ENCODE peak calls at places on chromosomes 16 and 17, in ten cellular contexts. One of them, this sample, is unnamed.

GRCh38 chr16:23863511-23864422 is 28.0 kb downstream of the PRKCB start:
- DNase-seq in CD4-positive, alpha-beta T cell: no peak
- DNase-seq in dorsolateral prefrontal cortex: no peak
- DNase-seq in heart right ventricle: no peak
- DNase-seq in astrocyte of the spinal cord: no peak
- DNase-seq in brain microvascular endothelial cell: no peak
- DNase-seq in progenitor cell of endocrine pancreas: no peak
- DNase-seq in transverse colon: peak
- DNase-seq in ascending aorta: no peak
- DNase-seq in cardiac muscle cell: no peak
- DNase-seq in this sample: peak

GRCh38 chr17:61454932-61455753 is 2.9 kb downstream of the TBX4 start:
- DNase-seq in CD4-positive, alpha-beta T cell: no peak
- DNase-seq in dorsolateral prefrontal cortex: no peak
- DNase-seq in heart right ventricle: no peak
- DNase-seq in astrocyte of the spinal cord: no peak
- DNase-seq in brain microvascular endothelial cell: no peak
- DNase-seq in progenitor cell of endocrine pancreas: no peak
- DNase-seq in transverse colon: no peak
- DNase-seq in ascending aorta: no peak
- DNase-seq in cardiac muscle cell: no peak
- DNase-seq in this sample: no peak

GRCh38 chr16:57988929-57989328 is 11.5 kb downstream of the ZNF319 start:
- DNase-seq in CD4-positive, alpha-beta T cell: no peak
- DNase-seq in dorsolateral prefrontal cortex: no peak
- DNase-seq in heart right ventricle: peak
- DNase-seq in astrocyte of the spinal cord: no peak
- DNase-seq in brain microvascular endothelial cell: no peak
- DNase-seq in progenitor cell of endocrine pancreas: no peak
- DNase-seq in transverse colon: no peak
- DNase-seq in ascending aorta: no peak
- DNase-seq in cardiac muscle cell: no peak
- DNase-seq in this sample: no peak

GRCh38 chr16:35296962-35297653 is 1837.7 kb downstream of the TP53TG3F start:
- DNase-seq in CD4-positive, alpha-beta T cell: no peak
- DNase-seq in dorsolateral prefrontal cortex: no peak
- DNase-seq in heart right ventricle: no peak
- DNase-seq in astrocyte of the spinal cord: no peak
- DNase-seq in brain microvascular endothelial cell: no peak
- DNase-seq in progenitor cell of endocrine pancreas: no peak
- DNase-seq in transverse colon: no peak
- DNase-seq in ascending aorta: no peak
- DNase-seq in cardiac muscle cell: no peak
- DNase-seq in this sample: no peak

GRCh38 chr16:64711026-64711425 is 410.8 kb downstream of the CDH11 start:
- DNase-seq in CD4-positive, alpha-beta T cell: no peak
- DNase-seq in dorsolateral prefrontal cortex: no peak
- DNase-seq in heart right ventricle: no peak
- DNase-seq in astrocyte of the spinal cord: peak
- DNase-seq in brain microvascular endothelial cell: peak
- DNase-seq in progenitor cell of endocrine pancreas: no peak
- DNase-seq in transverse colon: no peak
- DNase-seq in ascending aorta: no peak
- DNase-seq in cardiac muscle cell: peak
- DNase-seq in this sample: no peak

GRCh38 chr16:71214771-71215381 is 15.6 kb downstream of the HYDIN start:
- DNase-seq in CD4-positive, alpha-beta T cell: no peak
- DNase-seq in dorsolateral prefrontal cortex: no peak
- DNase-seq in heart right ventricle: no peak
- DNase-seq in astrocyte of the spinal cord: no peak
- DNase-seq in brain microvascular endothelial cell: no peak
- DNase-seq in progenitor cell of endocrine pancreas: no peak
- DNase-seq in transverse colon: no peak
- DNase-seq in ascending aorta: no peak
- DNase-seq in cardiac muscle cell: peak
- DNase-seq in this sample: no peak

GRCh38 chr16:84979516-84979915 is 31.8 kb downstream of the ZDHHC7 start:
- DNase-seq in CD4-positive, alpha-beta T cell: no peak
- DNase-seq in dorsolateral prefrontal cortex: no peak
- DNase-seq in heart right ventricle: no peak
- DNase-seq in astrocyte of the spinal cord: no peak
- DNase-seq in brain microvascular endothelial cell: no peak
- DNase-seq in progenitor cell of endocrine pancreas: no peak
- DNase-seq in transverse colon: no peak
- DNase-seq in ascending aorta: no peak
- DNase-seq in cardiac muscle cell: no peak
- DNase-seq in this sample: no peak

GRCh38 chr16:725041-725376 is 1.2 kb downstream of the CCDC78 start:
- DNase-seq in CD4-positive, alpha-beta T cell: no peak
- DNase-seq in dorsolateral prefrontal cortex: no peak
- DNase-seq in heart right ventricle: no peak
- DNase-seq in astrocyte of the spinal cord: no peak
- DNase-seq in brain microvascular endothelial cell: no peak
- DNase-seq in progenitor cell of endocrine pancreas: no peak
- DNase-seq in transverse colon: no peak
- DNase-seq in ascending aorta: no peak
- DNase-seq in cardiac muscle cell: no peak
- DNase-seq in this sample: no peak

DNA sequence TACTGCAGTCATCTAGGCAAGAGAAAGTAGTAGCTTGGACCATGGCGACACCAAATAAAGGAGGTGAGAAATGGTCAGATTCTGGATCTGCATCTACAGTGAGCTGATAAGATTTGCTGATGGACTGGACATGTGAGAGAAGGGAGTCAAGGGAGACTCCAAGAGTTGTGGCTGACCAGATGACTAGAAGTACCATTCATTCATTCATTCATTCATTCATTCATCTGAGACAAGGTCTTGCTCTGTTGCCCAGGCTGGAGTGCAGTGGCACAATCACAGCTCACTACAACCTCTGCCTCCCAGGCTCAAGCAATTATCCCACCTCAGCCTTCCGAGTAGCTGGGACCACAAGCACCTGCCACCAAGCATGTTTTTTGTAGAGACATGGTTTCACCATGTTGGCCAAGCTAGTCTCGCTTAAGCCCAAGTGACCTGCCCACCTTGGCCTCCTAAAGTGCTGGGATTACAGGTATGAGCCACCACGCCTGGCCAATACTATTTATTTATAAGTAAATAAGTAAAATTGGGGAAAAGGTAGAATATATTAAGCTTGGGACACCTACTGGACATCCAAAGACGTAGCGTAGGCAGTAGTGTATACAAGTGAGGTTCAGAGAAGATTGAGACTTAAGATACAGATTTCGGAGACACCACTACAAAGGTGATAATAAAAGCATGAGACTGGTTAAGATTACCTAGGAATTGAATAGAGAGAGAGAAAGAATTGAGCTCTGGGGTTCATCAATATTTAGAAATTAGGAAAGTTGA is 15.7 kb upstream of the RNF43 start:
- DNase-seq in CD4-positive, alpha-beta T cell: no peak
- DNase-seq in dorsolateral prefrontal cortex: no peak
- DNase-seq in heart right ventricle: no peak
- DNase-seq in astrocyte of the spinal cord: no peak
- DNase-seq in brain microvascular endothelial cell: no peak
- DNase-seq in progenitor cell of endocrine pancreas: no peak
- DNase-seq in transverse colon: no peak
- DNase-seq in ascending aorta: no peak
- DNase-seq in cardiac muscle cell: no peak
- DNase-seq in this sample: no peak
- TF ChIP-seq CTCF in CD4-positive, alpha-beta T cell: no peak
- TF ChIP-seq CTCF in dorsolateral prefrontal cortex: no peak
- TF ChIP-seq CTCF in heart right ventricle: no peak
- TF ChIP-seq CTCF in astrocyte of the spinal cord: peak
- TF ChIP-seq CTCF in brain microvascular endothelial cell: peak
- TF ChIP-seq CTCF in progenitor cell of endocrine pancreas: no peak
- TF ChIP-seq CTCF in transverse colon: no peak
- TF ChIP-seq CTCF in ascending aorta: no peak
- TF ChIP-seq CTCF in cardiac muscle cell: peak
- TF ChIP-seq CTCF in this sample: no peak

GRCh38 chr17:28682655-28683054 is 20.6 kb downstream of the SUPT6H start:
- DNase-seq in CD4-positive, alpha-beta T cell: no peak
- DNase-seq in dorsolateral prefrontal cortex: no peak
- DNase-seq in heart right ventricle: no peak
- DNase-seq in astrocyte of the spinal cord: no peak
- DNase-seq in brain microvascular endothelial cell: no peak
- DNase-seq in progenitor cell of endocrine pancreas: no peak
- DNase-seq in transverse colon: no peak
- DNase-seq in ascending aorta: no peak
- DNase-seq in cardiac muscle cell: no peak
- DNase-seq in this sample: no peak

GRCh38 chr17:28685366-28685765 is 23.4 kb downstream of the SUPT6H start:
- DNase-seq in CD4-positive, alpha-beta T cell: no peak
- DNase-seq in dorsolateral prefrontal cortex: no peak
- DNase-seq in heart right ventricle: no peak
- DNase-seq in astrocyte of the spinal cord: no peak
- DNase-seq in brain microvascular endothelial cell: no peak
- DNase-seq in progenitor cell of endocrine pancreas: no peak
- DNase-seq in transverse colon: no peak
- DNase-seq in ascending aorta: no peak
- DNase-seq in cardiac muscle cell: no peak
- DNase-seq in this sample: no peak

GRCh38 chr17:28686296-28686695 is 24.3 kb downstream of the SUPT6H start:
- DNase-seq in CD4-positive, alpha-beta T cell: no peak
- DNase-seq in dorsolateral prefrontal cortex: no peak
- DNase-seq in heart right ventricle: no peak
- DNase-seq in astrocyte of the spinal cord: no peak
- DNase-seq in brain microvascular endothelial cell: no peak
- DNase-seq in progenitor cell of endocrine pancreas: no peak
- DNase-seq in transverse colon: no peak
- DNase-seq in ascending aorta: no peak
- DNase-seq in cardiac muscle cell: no peak
- DNase-seq in this sample: no peak

GRCh38 chr17:28688481-28688880 is 23.2 kb downstream of the PROCA1 start:
- DNase-seq in CD4-positive, alpha-beta T cell: no peak
- DNase-seq in dorsolateral prefrontal cortex: no peak
- DNase-seq in heart right ventricle: no peak
- DNase-seq in astrocyte of the spinal cord: no peak
- DNase-seq in brain microvascular endothelial cell: no peak
- DNase-seq in progenitor cell of endocrine pancreas: no peak
- DNase-seq in transverse colon: no peak
- DNase-seq in ascending aorta: no peak
- DNase-seq in cardiac muscle cell: no peak
- DNase-seq in this sample: no peak

GRCh38 chr17:28684963-28685362 is 23.0 kb downstream of the SUPT6H start:
- DNase-seq in CD4-positive, alpha-beta T cell: no peak
- DNase-seq in dorsolateral prefrontal cortex: peak
- DNase-seq in heart right ventricle: no peak
- DNase-seq in astrocyte of the spinal cord: no peak
- DNase-seq in brain microvascular endothelial cell: peak
- DNase-seq in progenitor cell of endocrine pancreas: no peak
- DNase-seq in transverse colon: peak
- DNase-seq in ascending aorta: no peak
- DNase-seq in cardiac muscle cell: peak
- DNase-seq in this sample: no peak
- TF ChIP-seq CTCF in CD4-positive, alpha-beta T cell: no peak
- TF ChIP-seq CTCF in dorsolateral prefrontal cortex: peak
- TF ChIP-seq CTCF in heart right ventricle: no peak
- TF ChIP-seq CTCF in astrocyte of the spinal cord: peak
- TF ChIP-seq CTCF in brain microvascular endothelial cell: peak
- TF ChIP-seq CTCF in progenitor cell of endocrine pancreas: no peak
- TF ChIP-seq CTCF in transverse colon: peak
- TF ChIP-seq CTCF in ascending aorta: no peak
- TF ChIP-seq CTCF in cardiac muscle cell: no peak
- TF ChIP-seq CTCF in this sample: no peak

GRCh38 chr16:74468807-74469511 is 47.7 kb upstream of the CLEC18B start:
- DNase-seq in CD4-positive, alpha-beta T cell: no peak
- DNase-seq in dorsolateral prefrontal cortex: no peak
- DNase-seq in heart right ventricle: no peak
- DNase-seq in astrocyte of the spinal cord: no peak
- DNase-seq in brain microvascular endothelial cell: no peak
- DNase-seq in progenitor cell of endocrine pancreas: no peak
- DNase-seq in transverse colon: no peak
- DNase-seq in ascending aorta: no peak
- DNase-seq in cardiac muscle cell: no peak
- DNase-seq in this sample: no peak

GRCh38 chr16:74466872-74467271 is 45.6 kb upstream of the CLEC18B start:
- DNase-seq in CD4-positive, alpha-beta T cell: no peak
- DNase-seq in dorsolateral prefrontal cortex: no peak
- DNase-seq in heart right ventricle: no peak
- DNase-seq in astrocyte of the spinal cord: no peak
- DNase-seq in brain microvascular endothelial cell: no peak
- DNase-seq in progenitor cell of endocrine pancreas: no peak
- DNase-seq in transverse colon: no peak
- DNase-seq in ascending aorta: no peak
- DNase-seq in cardiac muscle cell: no peak
- DNase-seq in this sample: no peak

GRCh38 chr16:74465851-74466685 is 44.8 kb upstream of the CLEC18B start:
- DNase-seq in CD4-positive, alpha-beta T cell: no peak
- DNase-seq in dorsolateral prefrontal cortex: no peak
- DNase-seq in heart right ventricle: no peak
- DNase-seq in astrocyte of the spinal cord: no peak
- DNase-seq in brain microvascular endothelial cell: no peak
- DNase-seq in progenitor cell of endocrine pancreas: no peak
- DNase-seq in transverse colon: no peak
- DNase-seq in ascending aorta: no peak
- DNase-seq in cardiac muscle cell: no peak
- DNase-seq in this sample: no peak

GRCh38 chr16:74472010-74472409 is 50.7 kb upstream of the CLEC18B start:
- DNase-seq in CD4-positive, alpha-beta T cell: no peak
- DNase-seq in dorsolateral prefrontal cortex: no peak
- DNase-seq in heart right ventricle: no peak
- DNase-seq in astrocyte of the spinal cord: no peak
- DNase-seq in brain microvascular endothelial cell: no peak
- DNase-seq in progenitor cell of endocrine pancreas: no peak
- DNase-seq in transverse colon: no peak
- DNase-seq in ascending aorta: no peak
- DNase-seq in cardiac muscle cell: no peak
- DNase-seq in this sample: no peak

GRCh38 chr16:74469946-74470478 is 48.7 kb upstream of the CLEC18B start:
- DNase-seq in CD4-positive, alpha-beta T cell: no peak
- DNase-seq in dorsolateral prefrontal cortex: no peak
- DNase-seq in heart right ventricle: no peak
- DNase-seq in astrocyte of the spinal cord: no peak
- DNase-seq in brain microvascular endothelial cell: no peak
- DNase-seq in progenitor cell of endocrine pancreas: no peak
- DNase-seq in transverse colon: no peak
- DNase-seq in ascending aorta: no peak
- DNase-seq in cardiac muscle cell: no peak
- DNase-seq in this sample: no peak
- TF ChIP-seq CTCF in CD4-positive, alpha-beta T cell: no peak
- TF ChIP-seq CTCF in dorsolateral prefrontal cortex: no peak
- TF ChIP-seq CTCF in heart right ventricle: no peak
- TF ChIP-seq CTCF in astrocyte of the spinal cord: no peak
- TF ChIP-seq CTCF in brain microvascular endothelial cell: no peak
- TF ChIP-seq CTCF in progenitor cell of endocrine pancreas: no peak
- TF ChIP-seq CTCF in transverse colon: no peak
- TF ChIP-seq CTCF in ascending aorta: no peak
- TF ChIP-seq CTCF in cardiac muscle cell: no peak
- TF ChIP-seq CTCF in this sample: no peak

DNA sequence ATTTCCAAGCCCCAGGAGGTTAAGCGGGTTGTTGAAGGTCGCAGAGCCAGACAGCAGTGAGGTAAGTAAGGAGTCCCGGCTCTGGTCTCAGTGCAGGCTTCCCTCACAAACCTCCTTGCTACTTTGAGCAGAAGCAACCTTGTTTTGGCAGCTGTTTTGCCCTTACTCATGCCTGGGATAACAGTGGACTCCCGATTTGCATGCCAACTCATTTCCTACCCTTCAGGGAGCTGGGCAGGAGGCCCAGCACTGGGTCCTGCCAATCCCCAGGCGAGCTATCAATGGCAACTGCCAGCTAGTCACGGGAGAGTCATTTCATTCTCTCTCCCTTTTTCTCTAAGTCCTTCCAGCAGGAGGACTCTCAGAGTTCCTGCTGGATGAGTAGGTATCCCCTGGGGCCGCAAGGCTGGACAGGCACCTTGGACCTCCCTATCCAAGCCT is 72.0 kb upstream of the KSR1 start:
- DNase-seq in CD4-positive, alpha-beta T cell: no peak
- DNase-seq in dorsolateral prefrontal cortex: peak
- DNase-seq in heart right ventricle: peak
- DNase-seq in astrocyte of the spinal cord: peak
- DNase-seq in brain microvascular endothelial cell: peak
- DNase-seq in progenitor cell of endocrine pancreas: no peak
- DNase-seq in transverse colon: peak
- DNase-seq in ascending aorta: peak
- DNase-seq in cardiac muscle cell: peak
- DNase-seq in this sample: no peak
- TF ChIP-seq CTCF in CD4-positive, alpha-beta T cell: no peak
- TF ChIP-seq CTCF in dorsolateral prefrontal cortex: no peak
- TF ChIP-seq CTCF in heart right ventricle: no peak
- TF ChIP-seq CTCF in astrocyte of the spinal cord: no peak
- TF ChIP-seq CTCF in brain microvascular endothelial cell: peak
- TF ChIP-seq CTCF in progenitor cell of endocrine pancreas: no peak
- TF ChIP-seq CTCF in transverse colon: no peak
- TF ChIP-seq CTCF in ascending aorta: no peak
- TF ChIP-seq CTCF in cardiac muscle cell: no peak
- TF ChIP-seq CTCF in this sample: no peak

This sample was measured in GM10248.